ENCODE peak calls at places on chromosomes 12 and 14, in nine cellular contexts. N, B, J, C, G, V, A, W and Y are unnamed samples.

GRCh38 chr14:73142216-73142615 is 5.9 kb downstream of the PSEN1 start:
- DNase-seq in N (no peak), B (no peak), J (no peak), C (no peak), G (no peak), V (no peak), A (no peak), W (no peak), Y (no peak)

GRCh38 chr12:65881965-65882413 is 57.7 kb downstream of the HMGA2 start:
- DNase-seq in N (peak), B (no peak), J (peak), C (no peak), G (no peak), V (no peak), A (peak), W (peak), Y (peak)

GRCh38 chr12:80837342-80837978 is 100.3 kb downstream of the LIN7A start:
- DNase-seq in N (peak), B (peak), J (no peak), C (peak), G (peak), V (peak), A (no peak), W (no peak), Y (no peak)

GRCh38 chr12:27460471-27460978 is 14.0 kb downstream of the SMCO2 start:
- DNase-seq in N (peak), B (peak), J (no peak), C (peak), G (no peak), V (no peak), A (peak), W (no peak), Y (no peak)

GRCh38 chr14:77275041-77275854 is 4.2 kb upstream of the NGB start:
- DNase-seq in N (no peak), B (no peak), J (no peak), C (no peak), G (no peak), V (no peak), A (no peak), W (no peak), Y (no peak)

GRCh38 chr12:32025906-32026305 is 66.7 kb downstream of the RESF1 start:
- DNase-seq in N (no peak), B (no peak), J (no peak), C (no peak), G (no peak), V (no peak), A (peak), W (no peak), Y (no peak)

GRCh38 chr14:96037891-96038557 is 1.1 kb upstream of the C14orf132 start:
- DNase-seq in N (no peak), B (no peak), J (peak), C (peak), G (peak), V (no peak), A (no peak), W (peak), Y (peak)

GRCh38 chr12:119176267-119177055 is 2.3 kb upstream of the HSPB8 start:
- DNase-seq in N (no peak), B (peak), J (peak), C (peak), G (peak), V (peak), A (no peak), W (peak), Y (peak)

GRCh38 chr14:65356327-65356836 is 56.1 kb upstream of the FUT8 start:
- DNase-seq in N (no peak), B (peak), J (no peak), C (peak), G (no peak), V (no peak), A (peak), W (no peak), Y (no peak)

GRCh38 chr12:97046901-97047300 is 139.8 kb downstream of the NEDD1 start:
- DNase-seq in N (no peak), B (no peak), J (no peak), C (no peak), G (no peak), V (no peak), A (no peak), W (no peak), Y (no peak)

GRCh38 chr12:5379737-5380496 is 52.0 kb upstream of the NTF3 start:
- DNase-seq in N (no peak), B (no peak), J (no peak), C (peak), G (no peak), V (no peak), A (no peak), W (no peak), Y (no peak)

GRCh38 chr12:50256761-50257160 is 26.6 kb downstream of the LIMA1 start:
- DNase-seq in N (no peak), B (no peak), J (no peak), C (no peak), G (no peak), V (no peak), A (no peak), W (no peak), Y (no peak)

GRCh38 chr12:62259311-62259992 is 752 bp upstream of the USP15 start:
- DNase-seq in N (no peak), B (no peak), J (no peak), C (no peak), G (peak), V (peak), A (no peak), W (no peak), Y (no peak)

GRCh38 chr14:64324461-64325255 is 30.5 kb upstream of the ESR2 start:
- DNase-seq in N (no peak), B (no peak), J (no peak), C (peak), G (no peak), V (no peak), A (no peak), W (no peak), Y (no peak)